ENCODE peak calls at places on chromosomes 16 and 17, in four cellular contexts. V is HepG2, F is K562, S is HCT116. O is an unnamed sample.

GRCh38 chr17:46977348-46977747 is 1.7 kb downstream of the RPRML start:
- DNase-seq in V (peak), F (peak), S (no peak), O (no peak)

GRCh38 chr16:27690604-27691003 is 140.7 kb downstream of the KATNIP start:
- DNase-seq in V (peak), S (peak), F (peak), O (no peak)

GRCh38 chr17:48596000-48596734 is 2.6 kb upstream of the HOXB5 start:
- DNase-seq in F (no peak), S (no peak), V (no peak), O (no peak)

GRCh38 chr16:10098991-10099390 is 83.2 kb downstream of the GRIN2A start:
- DNase-seq in V (no peak), S (no peak), F (no peak), O (no peak)

GRCh38 chr16:23557779-23558330 is 328 bp downstream of the UBFD1 start:
- DNase-seq in F (peak), V (peak), S (no peak), O (no peak)

GRCh38 chr17:81000089-81000630 is 8.5 kb downstream of the CHMP6 start:
- DNase-seq in V (no peak), F (no peak), S (no peak), O (no peak)

GRCh38 chr16:30619643-30620042 is 9.5 kb upstream of the ZNF689 start:
- DNase-seq in S (no peak), F (no peak), V (no peak), O (no peak)

GRCh38 chr17:61451538-61452300 is 503 bp upstream of the TBX4 start:
- DNase-seq in V (no peak), F (no peak), S (no peak), O (no peak)

GRCh38 chr17:62140836-62141235 is 75.8 kb upstream of the MED13 start:
- DNase-seq in S (no peak), V (no peak), F (no peak), O (no peak)

GRCh38 chr16:1771864-1772361 is 570 bp upstream of the NME3 start:
- DNase-seq in F (no peak), S (no peak), V (no peak), O (no peak)

GRCh38 chr16:23754594-23755483 is at the start of gene CHP2:
- DNase-seq in S (no peak), V (no peak), F (peak), O (no peak)

GRCh38 chr16:73037331-73037745 is 10.6 kb downstream of the ZFHX3 start:
- DNase-seq in V (no peak), F (peak), S (no peak), O (no peak)

GRCh38 chr16:3444032-3444388 is 530 bp downstream of the NAA60 start:
- DNase-seq in V (peak), F (no peak), S (peak), O (no peak)

GRCh38 chr17:11671151-11671550 is 72.9 kb downstream of the DNAH9 start:
- DNase-seq in V (no peak), F (no peak), S (no peak), O (no peak)

GRCh38 chr16:31072540-31073072 is 1.4 kb downstream of the ZNF668 start:
- DNase-seq in F (peak), S (no peak), V (peak), O (no peak)

DNA sequence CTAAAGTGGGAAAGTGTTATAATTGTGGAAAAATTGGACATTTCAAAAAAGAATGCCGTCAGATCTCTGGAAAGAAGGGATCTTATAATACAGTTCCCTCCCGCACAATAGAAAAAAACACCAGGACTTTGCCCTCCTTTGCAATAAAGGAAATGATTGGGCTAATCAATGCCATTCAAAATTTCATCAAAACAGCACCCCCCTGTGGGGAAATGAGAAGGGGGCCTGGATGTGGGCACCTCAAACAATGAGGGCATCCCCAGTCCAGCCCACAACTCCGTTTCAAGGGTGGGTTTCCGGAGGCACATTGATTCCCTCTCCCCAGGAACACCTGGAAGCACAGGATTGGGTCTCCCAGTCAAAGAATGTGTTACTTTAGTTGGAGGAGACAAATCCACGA is 26.1 kb downstream of the CD300LG start:
- DNase-seq in S (no peak), V (no peak), F (no peak), O (no peak)
- TF ChIP-seq SIN3A in S (no peak), V (no peak), F (no peak), O (no peak)

GRCh38 chr17:29045734-29046133 is 2.8 kb downstream of the PIPOX start:
- DNase-seq in V (peak), S (no peak), F (no peak), O (no peak)
- TF ChIP-seq REST in V (no peak), S (no peak), F (no peak), O (no peak)

DNA sequence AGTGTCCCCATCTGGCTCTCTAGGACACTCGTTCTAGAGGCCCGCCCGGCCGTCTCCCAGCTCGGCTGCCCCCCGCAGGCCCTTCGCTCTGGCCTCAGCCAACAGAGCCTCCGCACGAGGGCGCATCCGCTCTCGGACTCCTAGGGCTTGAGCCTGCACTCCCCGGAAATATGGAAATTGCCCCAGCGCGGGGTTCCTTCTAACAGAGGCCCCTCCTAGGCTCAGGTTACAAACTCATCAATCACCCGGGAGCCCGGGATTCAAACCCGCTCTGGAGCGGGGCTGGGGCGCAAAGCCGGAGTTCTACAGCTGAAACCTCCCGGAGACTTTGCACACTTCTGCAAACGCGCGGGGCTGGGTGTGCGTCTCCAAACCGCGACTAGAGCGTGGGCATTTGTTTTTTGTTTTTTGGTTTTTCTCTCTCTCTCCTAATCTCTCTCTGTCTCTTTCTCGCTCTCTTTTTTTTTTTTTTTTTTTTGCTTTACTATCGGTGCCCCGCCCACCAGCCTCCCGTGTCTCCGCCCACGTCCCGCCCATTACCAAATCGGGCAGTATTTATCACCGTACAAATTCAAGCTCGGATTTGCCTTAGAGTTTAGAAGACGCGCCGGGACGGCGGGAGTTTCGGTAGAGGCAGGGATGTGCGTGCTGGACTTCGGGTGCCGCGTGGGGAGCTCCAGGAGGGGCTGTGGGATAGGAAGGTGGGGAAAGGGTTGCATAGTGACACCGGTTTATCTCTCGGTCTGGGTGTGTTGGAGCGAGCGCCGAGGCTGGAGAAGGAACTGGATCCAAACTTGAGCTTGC is 2.4 kb upstream of the FOXL1 start:
- DNase-seq in F (peak), S (peak), V (peak), O (no peak)
- TF ChIP-seq TCF7L2 in F (no peak), S (peak), V (no peak), O (no peak)

DNA sequence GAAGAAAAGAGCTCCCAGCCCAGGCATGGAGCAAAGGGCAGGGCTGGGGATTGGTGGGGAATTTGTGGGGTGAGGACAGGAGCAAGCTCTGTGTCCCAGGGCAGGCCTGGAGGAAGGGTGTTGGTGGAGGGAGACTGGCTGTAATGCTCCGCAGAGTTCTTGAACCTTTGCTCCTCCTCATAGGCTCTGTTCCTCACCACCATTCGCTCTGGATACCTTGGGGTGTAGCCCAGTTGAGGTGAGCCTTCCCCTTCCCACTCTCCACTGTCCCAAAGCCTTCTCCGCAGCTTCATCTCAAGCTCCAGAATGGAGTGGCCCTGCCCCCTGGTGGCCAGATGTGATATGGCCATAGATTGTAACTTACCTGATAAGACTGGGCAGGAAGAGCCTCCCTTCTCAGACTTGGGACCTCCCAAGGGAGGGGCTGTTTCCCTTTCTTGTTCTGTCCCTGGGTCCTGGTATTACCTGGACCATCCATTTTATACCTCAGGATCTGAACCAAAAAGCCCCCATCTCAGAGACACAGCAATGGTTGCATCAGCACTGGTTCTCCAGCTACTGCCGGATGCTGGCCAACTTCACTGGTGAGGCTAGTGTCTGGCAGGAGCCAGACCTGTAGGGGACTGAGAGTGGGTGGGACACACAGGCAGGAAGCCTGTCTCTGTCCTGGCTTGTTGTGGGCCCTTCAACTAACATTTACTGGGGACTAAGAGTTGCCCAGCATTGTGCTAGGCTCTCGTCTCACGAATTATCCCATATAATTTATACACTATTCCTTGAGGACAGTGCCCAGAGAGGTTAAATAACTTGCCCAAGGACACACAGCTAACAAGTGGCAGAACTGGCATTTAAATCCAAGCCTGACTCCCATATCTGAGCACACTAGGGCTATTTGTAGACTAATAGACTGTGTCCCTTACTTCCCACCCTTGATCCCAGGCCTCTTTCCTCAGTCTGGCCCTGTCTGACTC is 19.1 kb upstream of the STAC2 start:
- DNase-seq in F (peak), S (peak), V (peak), O (peak)
- TF ChIP-seq SIN3A in F (no peak), S (no peak), V (no peak), O (no peak)

GRCh38 chr17:27402943-27403342 is 53.3 kb upstream of the KSR1 start:
- DNase-seq in V (no peak), F (no peak), S (no peak), O (no peak)
- TF ChIP-seq REST in V (no peak), F (no peak), S (no peak), O (no peak)

GRCh38 chr17:36135465-36135864 is 31.8 kb downstream of the CCL4 start:
- DNase-seq in F (no peak), V (no peak), S (no peak), O (no peak)

GRCh38 chr17:36136031-36136430 is 32.4 kb downstream of the CCL4 start:
- DNase-seq in F (no peak), S (no peak), V (no peak), O (no peak)

GRCh38 chr17:36131931-36132330 is 28.3 kb downstream of the CCL4 start:
- DNase-seq in F (no peak), S (no peak), V (no peak), O (no peak)

GRCh38 chr17:36132421-36132831 is 28.8 kb downstream of the CCL4 start:
- DNase-seq in F (no peak), S (no peak), V (no peak), O (no peak)

GRCh38 chr17:36133629-36134259 is 30.1 kb downstream of the CCL4 start:
- DNase-seq in V (peak), S (no peak), F (no peak), O (no peak)
- TF ChIP-seq TCF7L2 in V (no peak), S (no peak), F (no peak), O (no peak)

DNA sequence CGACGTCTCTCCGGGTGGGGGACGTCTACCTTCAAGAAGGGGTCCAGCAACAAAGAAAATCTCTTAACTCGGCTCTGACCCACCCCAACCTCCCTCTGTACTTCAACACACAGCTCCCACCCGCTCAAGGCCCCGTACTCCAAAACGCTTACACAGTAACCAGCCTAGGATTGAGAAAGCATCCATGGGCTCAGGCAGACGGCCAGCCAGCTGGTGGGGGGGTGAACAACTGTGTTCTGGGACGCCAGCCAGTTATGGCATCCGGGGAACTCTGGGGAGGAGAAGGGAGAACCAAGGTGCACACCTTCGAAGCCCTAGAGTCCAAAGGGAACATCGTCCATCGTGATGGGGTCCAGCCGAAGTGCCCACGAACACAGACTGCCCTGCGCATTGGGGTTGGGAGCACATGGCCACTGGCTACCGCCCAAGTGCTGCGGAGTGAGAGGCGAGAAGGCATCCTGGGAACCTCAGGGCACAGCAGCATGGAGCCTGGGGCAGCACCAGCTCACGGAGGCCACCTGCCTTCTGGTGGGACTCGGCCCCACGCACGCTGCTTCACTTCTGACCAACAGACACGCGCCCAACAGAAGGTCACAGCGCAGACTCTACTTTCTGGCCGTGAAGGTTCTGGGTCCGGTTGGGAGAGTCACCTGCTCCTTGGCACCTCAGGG is 14.3 kb downstream of the SLC16A3 start:
- DNase-seq in S (no peak), V (peak), F (no peak), O (no peak)
- TF ChIP-seq SIN3A in S (peak), V (no peak), F (no peak), O (peak)

GRCh38 chr16:84504420-84505248 is at the start of gene MEAK7:
- DNase-seq in F (peak), V (peak), S (peak), O (peak)
- TF ChIP-seq REST in F (no peak), V (no peak), S (no peak), O (no peak)

GRCh38 chr16:74743668-74744299 is 30.8 kb downstream of the FA2H start:
- DNase-seq in V (peak), S (peak), F (peak), O (peak)
- TF ChIP-seq TCF7L2 in V (no peak), S (peak), F (no peak), O (no peak)

GRCh38 chr16:67013238-67013822 is 15.6 kb upstream of the CBFB start:
- DNase-seq in F (no peak), V (no peak), S (no peak), O (no peak)
- TF ChIP-seq SIN3A in F (no peak), V (no peak), S (no peak), O (no peak)